ENCODE peak calls at places on chromosomes 6 and 20, in four cellular contexts. Y, M, S and V are unnamed samples. For H3K79me2, the result is how much of the 10 kb centered on the place peaks cover.

GRCh38 chr6:13500264-13500663 is 12.9 kb upstream of the GFOD1 start:
- DNase-seq in M (no peak), Y (no peak), S (no peak), V (no peak)

GRCh38 chr6:44253307-44254101 is 3.8 kb downstream of the SLC35B2 start:
- DNase-seq in S (no peak), Y (peak), M (peak), V (peak)

GRCh38 chr6:85864453-85865401 is 222.0 kb upstream of the SYNCRIP start:
- DNase-seq in M (no peak), S (no peak), Y (no peak), V (no peak)

GRCh38 chr6:96184798-96185197 is 169.0 kb downstream of the FUT9 start:
- DNase-seq in S (peak), Y (peak), M (peak), V (no peak)

GRCh38 chr20:17946572-17947473 is 21.8 kb downstream of the SNX5 start:
- DNase-seq in M (no peak), Y (no peak), S (no peak), V (no peak)

GRCh38 chr6:13375360-13375878 is 47.1 kb upstream of the TBC1D7 start:
- DNase-seq in Y (no peak), S (no peak), M (no peak), V (peak)

GRCh38 chr6:82823361-82823760 is 242.3 kb downstream of the UBE3D start:
- DNase-seq in M (no peak), S (no peak), Y (no peak), V (no peak)

GRCh38 chr20:23823621-23824324 is 2.8 kb downstream of the CST2 start:
- DNase-seq in Y (no peak), S (no peak), M (no peak), V (no peak)

GRCh38 chr6:11380969-11381744 is 148.7 kb upstream of the NEDD9 start:
- DNase-seq in M (peak), Y (peak), S (no peak), V (no peak)

GRCh38 chr6:51473996-51474975 is 613.1 kb downstream of the PKHD1 start:
- DNase-seq in M (no peak), Y (no peak), S (no peak), V (no peak)

GRCh38 chr20:45359406-45360148 is 3.4 kb upstream of the SYS1 start:
- DNase-seq in Y (peak), M (no peak), S (no peak), V (no peak)

GRCh38 chr6:156866181-156866862 is 89.1 kb downstream of the ARID1B start:
- DNase-seq in Y (no peak), M (no peak), S (no peak), V (peak)
- H3K79me2 ChIP-seq in Y (half or more), M (half or more), S (under half), V (half or more)

DNA sequence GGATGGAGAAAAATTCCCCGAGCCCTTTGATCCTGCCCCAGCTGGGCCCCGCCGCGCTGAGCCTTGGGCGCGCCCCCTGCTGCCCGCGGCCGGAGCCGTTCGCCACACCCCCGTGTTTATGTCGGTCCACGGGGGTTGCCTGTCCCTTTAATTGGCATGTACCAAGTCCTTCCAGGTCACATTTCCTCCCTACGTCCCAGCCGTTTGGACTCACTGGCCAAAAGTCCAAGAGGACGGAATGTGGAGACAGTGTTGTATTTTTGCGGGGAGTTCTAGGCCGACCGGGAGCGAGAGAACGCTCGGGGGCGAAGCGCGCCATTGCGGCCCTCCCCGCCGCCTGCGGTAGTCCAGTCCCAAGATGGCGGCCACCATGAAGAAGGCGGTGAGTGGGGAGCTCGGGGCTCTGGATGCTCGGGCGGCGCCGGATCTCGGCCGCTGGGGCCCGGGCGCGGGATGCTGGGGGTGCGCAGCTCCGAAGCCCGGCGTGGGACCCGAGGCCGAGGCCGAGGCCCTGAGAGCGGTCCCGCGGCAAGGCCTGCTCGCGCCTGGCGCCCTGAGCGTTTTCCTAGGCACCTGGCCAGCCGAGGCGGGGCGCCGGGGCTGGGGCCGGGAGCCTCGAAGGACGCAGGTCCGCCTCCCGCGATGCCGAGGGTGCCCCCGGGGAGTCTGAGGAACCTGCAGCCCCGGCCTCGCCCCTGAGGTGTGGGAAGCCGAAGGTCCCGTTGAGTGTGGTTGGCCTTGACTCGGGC is at the start of gene PFDN4:
- DNase-seq in S (peak), M (peak), Y (peak), V (peak)
- H3K79me2 ChIP-seq in S (under half), M (under half), Y (half or more), V (half or more)

DNA sequence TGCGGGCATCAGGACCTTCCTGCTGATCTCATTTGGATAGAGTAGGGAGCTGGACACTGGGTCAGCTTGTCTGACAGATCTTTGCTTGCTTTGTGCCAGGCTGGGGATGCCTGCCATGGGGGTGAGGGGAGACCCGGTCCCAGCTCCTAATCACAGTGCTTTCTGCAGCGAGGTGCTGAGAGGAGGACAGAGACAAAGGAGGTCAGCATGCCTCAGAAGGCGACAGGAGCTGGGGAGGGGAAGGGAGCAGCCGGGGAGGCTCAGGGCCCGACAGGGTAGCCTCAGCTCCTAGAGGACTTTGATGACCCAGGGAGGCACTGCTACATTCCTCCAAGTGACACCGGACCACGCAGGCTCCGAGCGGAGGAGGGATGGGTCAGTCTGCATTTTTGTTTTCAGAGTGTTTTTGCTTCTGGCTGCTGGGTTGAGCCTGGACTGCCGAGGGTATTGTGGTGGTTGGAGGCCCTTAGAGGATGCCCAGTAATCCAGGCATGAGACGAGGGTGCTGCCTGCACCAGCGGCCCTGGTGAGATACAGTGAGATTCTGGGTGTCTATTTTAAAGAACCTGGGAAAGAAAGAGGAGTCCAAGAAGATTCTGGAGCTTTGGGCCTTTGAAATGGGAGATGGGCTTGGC is 7.8 kb downstream of the RBM38 start:
- DNase-seq in M (no peak), Y (peak), S (no peak), V (no peak)
- H3K79me2 ChIP-seq in M (half or more), Y (half or more), S (under half), V (half or more)

DNA sequence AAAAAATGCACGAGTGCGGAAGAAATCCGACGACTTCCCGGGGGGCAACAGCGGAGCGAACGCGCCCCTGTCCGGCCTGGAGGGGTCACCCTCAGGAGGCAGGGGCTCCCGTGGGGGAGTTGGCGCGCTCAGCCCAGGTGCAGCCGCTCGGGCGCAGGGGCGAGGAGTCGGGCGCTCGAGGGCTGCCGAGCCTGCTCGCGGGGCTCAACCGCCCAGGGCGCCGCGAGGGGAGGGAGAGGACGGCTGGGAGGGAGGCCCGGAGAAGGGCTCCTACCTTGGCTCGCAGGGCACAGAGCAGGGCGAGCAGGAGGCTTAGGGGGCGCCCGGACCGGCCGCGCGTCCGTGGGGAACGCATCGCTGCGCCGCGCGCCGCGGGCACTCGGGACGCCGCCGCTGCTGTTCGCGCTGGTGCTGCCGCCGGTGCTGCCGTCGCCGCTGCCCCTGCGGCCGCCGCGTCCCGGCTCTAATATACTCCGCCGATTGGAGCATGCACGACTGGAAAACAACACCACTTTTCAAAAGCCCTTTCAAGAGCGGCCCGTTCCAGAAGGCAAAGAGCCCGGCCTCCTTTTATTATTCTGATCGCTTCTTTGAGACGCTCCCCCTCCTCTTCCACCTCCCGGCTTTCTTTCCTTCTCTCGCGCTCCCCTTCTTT is 496 bp downstream of the JAG1 start:
- DNase-seq in S (no peak), Y (peak), M (peak), V (peak)
- H3K79me2 ChIP-seq in S (under half), Y (half or more), M (under half), V (under half)

DNA sequence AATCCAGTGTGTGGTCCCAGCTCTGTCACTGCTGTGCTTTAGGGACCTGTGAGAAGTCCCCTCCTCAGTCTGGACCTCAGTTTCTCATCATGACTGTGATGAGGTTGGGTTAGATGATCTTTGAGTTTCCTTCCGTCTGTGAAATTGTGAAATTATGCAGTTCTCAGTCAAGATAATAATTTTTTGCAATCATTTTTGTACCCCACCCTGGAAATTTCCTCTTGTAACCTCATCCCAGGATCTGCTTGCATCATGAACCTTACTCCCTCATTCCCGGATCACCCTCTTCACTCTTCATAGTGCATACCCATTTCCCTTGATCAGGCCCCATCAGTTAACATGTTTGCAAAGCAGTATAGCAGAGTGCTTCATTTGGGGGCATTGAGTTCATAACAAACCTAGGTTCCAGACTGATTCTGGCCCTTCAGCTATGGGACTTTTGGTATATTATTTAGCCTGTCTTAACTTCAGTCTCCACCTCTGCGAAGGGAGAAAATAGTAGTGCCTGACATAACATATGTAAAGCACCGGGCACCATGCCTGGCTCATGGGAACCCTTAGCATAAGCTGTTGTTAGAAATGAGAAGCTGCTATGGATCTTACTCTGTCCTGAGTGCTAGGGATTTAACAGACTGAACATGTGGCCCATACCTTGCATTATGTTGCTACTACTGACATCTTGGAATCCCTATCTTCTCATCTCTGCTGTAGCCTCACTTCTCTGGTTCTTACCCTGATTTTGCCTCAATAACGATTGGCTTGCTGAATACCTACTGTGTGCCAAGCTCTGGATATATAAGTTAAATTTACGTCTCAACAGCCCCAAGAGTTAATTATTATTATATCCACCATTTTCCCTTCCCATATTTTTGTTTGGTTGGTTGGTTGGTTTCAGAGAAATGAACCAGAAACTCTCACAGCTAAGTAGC is 1.4 kb downstream of the ZNF76 start:
- DNase-seq in M (no peak), Y (no peak), S (no peak), V (no peak)
- H3K79me2 ChIP-seq in M (under half), Y (under half), S (under half), V (under half)

GRCh38 chr6:42295181-42295580 is 77.5 kb upstream of the MRPS10 start:
- DNase-seq in S (no peak), Y (no peak), M (no peak), V (no peak)

GRCh38 chr6:42295688-42296087 is 78.0 kb upstream of the MRPS10 start:
- DNase-seq in M (no peak), S (no peak), Y (no peak), V (no peak)

GRCh38 chr6:42296614-42297013 is 79.0 kb upstream of the MRPS10 start:
- DNase-seq in S (no peak), Y (no peak), M (no peak), V (no peak)

GRCh38 chr6:42293579-42293978 is 75.9 kb upstream of the MRPS10 start:
- DNase-seq in S (no peak), M (no peak), Y (no peak), V (no peak)

GRCh38 chr6:42294759-42295158 is 77.1 kb upstream of the MRPS10 start:
- DNase-seq in Y (no peak), S (no peak), M (no peak), V (no peak)
- H3K79me2 ChIP-seq in Y (under half), S (under half), M (under half), V (under half)

DNA sequence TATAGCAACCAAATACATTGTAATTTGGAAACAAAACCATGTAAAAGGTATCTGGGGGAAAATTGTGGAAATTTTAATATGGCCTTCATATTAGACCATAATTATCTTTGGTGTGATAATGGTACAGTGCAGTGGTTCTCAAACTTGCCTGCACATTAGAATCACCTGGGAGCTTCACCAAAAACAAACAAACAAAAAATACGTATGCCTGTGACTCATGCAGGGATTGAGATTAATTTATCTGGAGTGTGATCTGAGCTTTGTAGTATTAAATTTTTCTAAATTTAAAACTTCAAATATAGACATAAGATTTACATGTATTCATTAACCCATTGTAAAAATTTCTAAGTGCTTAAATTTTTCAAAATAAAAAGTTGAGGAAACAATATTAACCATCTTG is 31.5 kb downstream of the ARHGAP18 start:
- DNase-seq in M (no peak), S (no peak), Y (no peak), V (no peak)
- H3K79me2 ChIP-seq in M (under half), S (under half), Y (under half), V (half or more)

DNA sequence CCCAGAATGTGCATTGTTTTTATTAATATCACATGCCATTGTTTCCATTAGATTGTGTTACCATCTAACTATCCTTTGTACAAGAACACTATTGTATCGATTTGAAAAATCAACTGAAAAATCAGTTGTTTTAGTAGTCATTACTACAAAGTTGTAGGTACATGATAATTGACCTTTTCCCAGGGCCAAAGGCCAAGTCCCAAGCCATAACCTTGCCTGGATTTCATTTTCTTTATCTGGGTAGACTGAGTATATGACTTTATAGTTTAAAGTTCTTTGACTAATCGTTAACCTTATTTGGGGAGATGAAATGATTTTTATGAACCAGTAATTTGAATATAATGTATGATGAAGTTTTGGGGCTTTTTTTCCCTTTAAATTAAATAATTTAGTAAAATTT is 79.0 kb upstream of the C20orf144 start:
- DNase-seq in S (no peak), Y (no peak), M (no peak), V (no peak)
- H3K79me2 ChIP-seq in S (under half), Y (under half), M (under half), V (under half)

DNA sequence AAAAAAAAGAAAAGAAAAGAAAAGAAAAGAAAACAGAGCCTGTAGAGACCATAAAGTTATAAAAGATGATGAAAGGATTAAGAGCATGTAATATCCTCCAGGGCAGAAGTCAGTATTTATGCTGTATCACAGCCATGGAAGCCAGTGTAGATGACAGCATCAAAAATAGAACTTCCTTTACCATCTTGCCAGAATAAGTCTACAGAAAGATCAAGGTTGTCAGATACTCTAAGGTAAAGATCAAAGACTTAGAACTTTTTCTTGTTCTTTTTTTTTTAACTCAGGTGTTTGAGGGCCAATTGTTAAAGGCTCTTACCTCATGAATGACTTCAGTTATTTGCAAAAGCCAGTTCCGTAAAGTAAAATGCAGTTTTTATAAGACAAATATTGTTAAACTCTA is 54.6 kb downstream of the ARHGAP18 start:
- DNase-seq in S (no peak), Y (no peak), M (no peak), V (no peak)
- H3K79me2 ChIP-seq in S (under half), Y (under half), M (under half), V (half or more)

GRCh38 chr20:62241501-62241900 is 3.2 kb downstream of the OSBPL2 start:
- DNase-seq in Y (no peak), S (no peak), M (no peak), V (no peak)

GRCh38 chr20:62239278-62239879 is 1.1 kb downstream of the OSBPL2 start:
- DNase-seq in M (no peak), S (no peak), Y (no peak), V (no peak)

GRCh38 chr20:62238569-62239277 is 402 bp downstream of the OSBPL2 start:
- DNase-seq in S (no peak), M (peak), Y (peak), V (no peak)

GRCh38 chr20:62242196-62242595 is 3.9 kb downstream of the OSBPL2 start:
- DNase-seq in S (no peak), Y (no peak), M (no peak), V (no peak)

GRCh38 chr20:62240015-62240685 is 1.8 kb downstream of the OSBPL2 start:
- DNase-seq in Y (no peak), M (no peak), S (no peak), V (no peak)
- H3K79me2 ChIP-seq in Y (half or more), M (half or more), S (under half), V (half or more)